ENCODE peak calls at places on chromosomes 2 and 18, in six cellular contexts. One of them, this sample, is unnamed.
A peak's percentile ranks its signal among the peaks of the same experiment; 100 is the strongest.

GRCh38 chr18:48996901-48997463 is 46.2 kb upstream of the SMAD7 start:
- DNase-seq in K562: no peak
- DNase-seq in PC-9: peak; percentile 96
- DNase-seq in HCT116: peak; percentile 58
- DNase-seq in GM23248: peak; percentile 95
- DNase-seq in fibroblast of lung: peak; percentile 91
- DNase-seq in this sample: no peak

GRCh38 chr18:11963991-11964484 is 17.3 kb upstream of the IMPA2 start:
- DNase-seq in fibroblast of lung: peak; percentile 43
- DNase-seq in PC-9: no peak
- DNase-seq in GM23248: peak; percentile 85
- DNase-seq in HCT116: no peak
- DNase-seq in K562: no peak
- DNase-seq in this sample: no peak

GRCh38 chr18:37657413-37657965 is 91.9 kb upstream of the CELF4 start:
- DNase-seq in PC-9: no peak
- DNase-seq in GM23248: no peak
- DNase-seq in fibroblast of lung: no peak
- DNase-seq in HCT116: no peak
- DNase-seq in K562: no peak
- DNase-seq in this sample: no peak

GRCh38 chr2:31205186-31205585 is 12.1 kb downstream of the CAPN14 start:
- DNase-seq in HCT116: no peak
- DNase-seq in PC-9: no peak
- DNase-seq in GM23248: no peak
- DNase-seq in K562: no peak
- DNase-seq in fibroblast of lung: no peak
- DNase-seq in this sample: no peak

GRCh38 chr2:207632575-207633492 is 7.6 kb upstream of the METTL21A start:
- DNase-seq in fibroblast of lung: peak; percentile 61
- DNase-seq in PC-9: peak; percentile 97
- DNase-seq in K562: no peak
- DNase-seq in HCT116: no peak
- DNase-seq in GM23248: peak; percentile 81
- DNase-seq in this sample: no peak

GRCh38 chr18:79493801-79494211 is 98.1 kb downstream of the NFATC1 start:
- DNase-seq in fibroblast of lung: no peak
- DNase-seq in GM23248: no peak
- DNase-seq in K562: no peak
- DNase-seq in HCT116: no peak
- DNase-seq in PC-9: no peak
- DNase-seq in this sample: no peak

GRCh38 chr2:230928701-230929380 is 3.8 kb upstream of the GPR55 start:
- DNase-seq in K562: no peak
- DNase-seq in PC-9: no peak
- DNase-seq in fibroblast of lung: no peak
- DNase-seq in GM23248: no peak
- DNase-seq in HCT116: no peak
- DNase-seq in this sample: no peak

GRCh38 chr18:58221060-58221725 is 177.2 kb downstream of the NEDD4L start:
- DNase-seq in GM23248: peak; percentile 27
- DNase-seq in K562: peak; percentile 82
- DNase-seq in fibroblast of lung: peak; percentile 98
- DNase-seq in HCT116: peak; percentile 90
- DNase-seq in PC-9: peak; percentile 93
- DNase-seq in this sample: no peak

GRCh38 chr2:148613231-148614023 is 31.1 kb upstream of the EPC2 start:
- DNase-seq in HCT116: no peak
- DNase-seq in fibroblast of lung: no peak
- DNase-seq in GM23248: no peak
- DNase-seq in PC-9: no peak
- DNase-seq in K562: no peak
- DNase-seq in this sample: no peak

GRCh38 chr2:2769481-2770431 is 438.7 kb upstream of the MYT1L start:
- DNase-seq in K562: no peak
- DNase-seq in GM23248: no peak
- DNase-seq in HCT116: no peak
- DNase-seq in fibroblast of lung: no peak
- DNase-seq in PC-9: no peak
- DNase-seq in this sample: no peak

GRCh38 chr2:61645911-61646310 is 107.8 kb upstream of the XPO1 start:
- DNase-seq in GM23248: peak; percentile 90
- DNase-seq in fibroblast of lung: peak; percentile 95
- DNase-seq in K562: no peak
- DNase-seq in PC-9: no peak
- DNase-seq in HCT116: no peak
- DNase-seq in this sample: no peak

GRCh38 chr2:2263196-2263829 is 67.8 kb downstream of the MYT1L start:
- DNase-seq in K562: no peak
- DNase-seq in PC-9: no peak
- DNase-seq in fibroblast of lung: no peak
- DNase-seq in GM23248: no peak
- DNase-seq in HCT116: no peak
- DNase-seq in this sample: no peak

GRCh38 chr18:55086931-55087330 is 127.7 kb upstream of the CCDC68 start:
- DNase-seq in PC-9: no peak
- DNase-seq in GM23248: no peak
- DNase-seq in fibroblast of lung: no peak
- DNase-seq in HCT116: no peak
- DNase-seq in K562: no peak
- DNase-seq in this sample: no peak

GRCh38 chr2:111250448-111251030 is 129.8 kb downstream of the BCL2L11 start:
- DNase-seq in fibroblast of lung: no peak
- DNase-seq in PC-9: no peak
- DNase-seq in K562: no peak
- DNase-seq in GM23248: peak; percentile 38
- DNase-seq in HCT116: no peak
- DNase-seq in this sample: no peak

GRCh38 chr18:48943736-48944527 is 6.8 kb downstream of the SMAD7 start:
- DNase-seq in HCT116: no peak
- DNase-seq in fibroblast of lung: no peak
- DNase-seq in PC-9: peak; percentile 29
- DNase-seq in K562: no peak
- DNase-seq in GM23248: peak; percentile 7
- DNase-seq in this sample: peak; percentile 72

GRCh38 chr18:27062802-27063201 is 122.3 kb downstream of the CHST9 start:
- DNase-seq in K562: no peak
- DNase-seq in PC-9: peak; percentile 75
- DNase-seq in fibroblast of lung: no peak
- DNase-seq in GM23248: no peak
- DNase-seq in HCT116: no peak
- DNase-seq in this sample: peak; percentile 78

GRCh38 chr2:69311017-69311416 is 76.0 kb downstream of the GFPT1 start:
- DNase-seq in K562: no peak
- DNase-seq in HCT116: no peak
- DNase-seq in fibroblast of lung: no peak
- DNase-seq in PC-9: no peak
- DNase-seq in GM23248: peak; percentile 29
- DNase-seq in this sample: no peak

GRCh38 chr2:223585691-223586090 is 16.5 kb downstream of the SCG2 start:
- DNase-seq in HCT116: no peak
- DNase-seq in PC-9: peak; percentile 72
- DNase-seq in fibroblast of lung: peak; percentile 42
- DNase-seq in K562: no peak
- DNase-seq in GM23248: peak; percentile 56
- DNase-seq in this sample: no peak

GRCh38 chr2:25341031-25341727 is 546 bp downstream of the DNMT3A start:
- DNase-seq in K562: peak; percentile 66
- DNase-seq in PC-9: no peak
- DNase-seq in HCT116: no peak
- DNase-seq in GM23248: peak; percentile 39
- DNase-seq in fibroblast of lung: no peak
- DNase-seq in this sample: peak; percentile 30

GRCh38 chr18:36309436-36310391 is 12.2 kb downstream of the FHOD3 start:
- DNase-seq in fibroblast of lung: peak; percentile 100
- DNase-seq in PC-9: peak; percentile 96
- DNase-seq in GM23248: peak; percentile 98
- DNase-seq in HCT116: peak; percentile 82
- DNase-seq in K562: no peak
- DNase-seq in this sample: no peak

DNA sequence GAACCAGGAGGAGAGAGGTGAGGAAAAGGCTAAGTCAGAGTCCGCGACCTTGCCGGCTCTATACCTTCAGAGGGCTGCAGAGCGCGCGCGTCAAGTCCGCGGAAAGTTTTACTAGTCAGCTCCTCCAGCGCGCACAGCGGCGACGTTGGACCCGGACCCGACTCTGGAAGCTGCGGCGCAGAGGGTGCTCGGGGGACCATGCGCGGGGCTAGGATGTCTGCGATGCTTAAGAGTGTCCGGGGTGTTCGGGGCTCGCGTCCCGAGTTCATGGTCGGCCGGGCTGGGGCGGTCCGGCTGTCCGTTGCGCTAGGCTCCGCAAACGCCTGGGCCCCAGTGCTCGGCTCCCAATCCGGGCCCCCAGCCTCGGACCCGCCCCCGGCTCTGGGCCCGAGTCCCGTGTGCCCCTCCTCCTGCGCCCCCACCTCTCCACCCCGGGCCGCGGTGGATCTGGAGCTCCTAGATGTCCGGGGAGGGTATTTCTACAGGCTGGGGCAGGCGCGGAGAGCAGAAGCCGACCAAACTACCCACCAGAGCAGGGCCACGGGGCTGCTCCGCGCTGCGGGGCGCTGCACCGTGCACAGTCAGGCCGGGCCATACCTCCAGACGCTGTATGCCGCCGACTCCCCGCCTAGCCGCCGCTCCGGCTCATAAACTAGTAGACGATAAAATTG is at the start of gene LBX2:
- DNase-seq in fibroblast of lung: no peak
- DNase-seq in PC-9: no peak
- DNase-seq in HCT116: no peak
- DNase-seq in K562: no peak
- DNase-seq in GM23248: peak; percentile 63
- DNase-seq in this sample: no peak
- TF ChIP-seq EZH2 in fibroblast of lung: peak; percentile 15
- TF ChIP-seq EZH2 in PC-9: no peak
- TF ChIP-seq EZH2 in HCT116: no peak
- TF ChIP-seq EZH2 in K562: no peak
- TF ChIP-seq EZH2 in GM23248: peak; percentile 8
- TF ChIP-seq EZH2 in this sample: no peak

GRCh38 chr2:73176205-73176880 is 26.0 kb upstream of the NOTO start:
- DNase-seq in fibroblast of lung: no peak
- DNase-seq in HCT116: no peak
- DNase-seq in GM23248: peak; percentile 41
- DNase-seq in K562: peak; percentile 36
- DNase-seq in PC-9: no peak
- DNase-seq in this sample: peak; percentile 53
- TF ChIP-seq EZH2 in fibroblast of lung: peak; percentile 8
- TF ChIP-seq EZH2 in HCT116: no peak
- TF ChIP-seq EZH2 in GM23248: no peak
- TF ChIP-seq EZH2 in K562: no peak
- TF ChIP-seq EZH2 in PC-9: no peak
- TF ChIP-seq EZH2 in this sample: no peak

GRCh38 chr2:64454316-64455030 is 511 bp downstream of the LGALSL start:
- DNase-seq in GM23248: peak; percentile 72
- DNase-seq in K562: peak; percentile 88
- DNase-seq in fibroblast of lung: peak; percentile 66
- DNase-seq in HCT116: no peak
- DNase-seq in PC-9: peak; percentile 46
- DNase-seq in this sample: peak; percentile 63

GRCh38 chr2:64455031-64455332 is 1.0 kb downstream of the LGALSL start:
- DNase-seq in fibroblast of lung: no peak
- DNase-seq in GM23248: no peak
- DNase-seq in PC-9: no peak
- DNase-seq in HCT116: no peak
- DNase-seq in K562: no peak
- DNase-seq in this sample: no peak

GRCh38 chr2:64455545-64455944 is 1.6 kb downstream of the LGALSL start:
- DNase-seq in K562: no peak
- DNase-seq in PC-9: no peak
- DNase-seq in GM23248: no peak
- DNase-seq in HCT116: no peak
- DNase-seq in fibroblast of lung: no peak
- DNase-seq in this sample: no peak

GRCh38 chr2:64456298-64456697 is 2.3 kb downstream of the LGALSL start:
- DNase-seq in GM23248: no peak
- DNase-seq in PC-9: no peak
- DNase-seq in K562: no peak
- DNase-seq in fibroblast of lung: no peak
- DNase-seq in HCT116: no peak
- DNase-seq in this sample: no peak

DNA sequence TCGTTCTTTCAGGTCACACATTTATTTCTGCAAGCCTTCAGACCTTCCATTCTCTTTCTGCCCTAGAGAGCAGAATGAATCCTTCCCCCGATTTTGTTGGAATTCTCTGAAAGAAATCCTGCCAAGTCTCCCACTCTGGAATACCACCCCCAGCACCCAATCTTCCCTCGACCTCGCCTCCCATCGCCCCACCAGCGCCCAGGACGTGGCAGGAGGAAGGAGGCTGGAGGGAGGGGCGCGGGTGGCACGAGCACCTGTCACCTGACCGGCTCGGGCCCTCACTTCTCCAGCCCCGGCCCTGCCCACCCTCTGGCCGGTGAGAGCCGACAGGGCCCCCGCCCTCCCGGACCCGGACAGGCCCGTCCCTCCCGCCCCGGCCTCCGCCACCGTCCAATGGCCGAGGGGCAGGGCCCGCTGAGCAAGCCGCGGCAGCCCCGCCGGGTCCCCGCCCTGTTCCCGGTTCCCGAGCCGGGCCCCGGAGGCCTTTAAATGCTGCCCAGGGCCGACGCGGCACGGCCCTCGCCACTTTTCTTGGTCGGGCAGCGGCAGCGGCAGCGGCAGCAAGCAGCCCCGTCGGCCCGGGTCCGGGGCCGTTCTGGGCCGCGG is at the start of gene LGALSL:
- DNase-seq in PC-9: peak; percentile 71
- DNase-seq in GM23248: peak; percentile 63
- DNase-seq in HCT116: peak; percentile 49
- DNase-seq in fibroblast of lung: peak; percentile 57
- DNase-seq in K562: peak; percentile 80
- DNase-seq in this sample: peak; percentile 69
- TF ChIP-seq EZH2 in PC-9: no peak
- TF ChIP-seq EZH2 in GM23248: no peak
- TF ChIP-seq EZH2 in HCT116: no peak
- TF ChIP-seq EZH2 in fibroblast of lung: no peak
- TF ChIP-seq EZH2 in K562: no peak
- TF ChIP-seq EZH2 in this sample: no peak

DNA sequence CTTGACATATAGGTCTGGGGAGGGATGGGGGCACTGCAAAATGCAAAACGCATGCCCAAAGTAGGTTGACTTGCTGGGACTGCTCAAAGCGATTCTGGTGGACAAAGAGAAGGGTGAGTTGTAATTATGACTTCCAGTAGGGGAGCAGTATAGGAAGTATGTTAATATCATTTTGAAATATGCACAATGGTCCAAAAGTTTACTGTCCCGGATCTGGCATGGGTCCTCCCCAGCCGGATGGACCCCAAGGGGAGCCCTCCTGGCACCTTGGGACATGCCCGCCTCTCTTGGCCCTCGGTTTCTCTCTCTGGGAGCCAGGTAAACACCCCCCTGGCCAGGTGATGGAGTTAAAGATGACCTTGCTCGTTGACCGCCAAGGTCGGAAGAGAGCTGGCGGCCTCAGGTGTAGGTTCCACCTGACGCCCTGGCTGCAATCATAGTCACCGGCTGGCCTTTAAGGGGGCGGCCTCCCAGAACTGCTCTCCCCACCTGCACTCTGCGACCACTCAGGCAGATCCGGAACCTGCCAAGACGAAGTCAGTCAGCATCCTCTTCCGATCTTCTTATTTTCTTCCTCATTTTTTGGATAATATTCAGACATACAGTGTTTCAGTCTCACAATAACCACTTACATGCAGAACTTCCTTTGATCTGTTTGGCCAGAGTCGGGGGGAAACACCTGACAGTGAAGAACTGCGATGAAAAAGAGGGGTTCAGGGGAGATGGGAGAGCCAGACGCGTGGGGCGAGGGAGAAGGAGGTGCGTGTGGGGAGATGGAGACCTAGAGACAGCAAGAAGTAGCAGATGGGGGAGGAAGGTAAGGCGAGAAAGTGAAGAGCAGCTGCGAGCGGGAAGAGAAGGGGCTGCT is 148.3 kb downstream of the MEIS1 start:
- DNase-seq in PC-9: no peak
- DNase-seq in fibroblast of lung: no peak
- DNase-seq in K562: no peak
- DNase-seq in HCT116: no peak
- DNase-seq in GM23248: no peak
- DNase-seq in this sample: no peak
- TF ChIP-seq EZH2 in PC-9: no peak
- TF ChIP-seq EZH2 in fibroblast of lung: no peak
- TF ChIP-seq EZH2 in K562: no peak
- TF ChIP-seq EZH2 in HCT116: no peak
- TF ChIP-seq EZH2 in GM23248: no peak
- TF ChIP-seq EZH2 in this sample: no peak